ENCODE peak calls at places on chromosomes 6 and 20, in six cellular contexts. E is fibroblast of lung, Q is OCI-LY7, P is foreskin fibroblast, W is psoas muscle, J is fibroblast of pulmonary artery. Y is an unnamed sample.

GRCh38 chr6:80156204-80156603 is 49.7 kb downstream of the BCKDHB start:
- DNase-seq in W (no peak), E (no peak), P (no peak), J (no peak), Q (no peak), Y (no peak)

GRCh38 chr6:110852769-110853168 is 21.8 kb upstream of the AMD1 start:
- DNase-seq in W (no peak), J (no peak), P (no peak), E (no peak), Q (no peak), Y (no peak)

GRCh38 chr6:41651246-41651961 is 13.1 kb downstream of the MDFI start:
- DNase-seq in E (no peak), W (no peak), P (no peak), J (no peak), Q (no peak), Y (no peak)

GRCh38 chr6:41548098-41548840 is 2.1 kb downstream of the FOXP4 start:
- DNase-seq in P (no peak), W (no peak), E (no peak), Q (no peak), J (no peak), Y (no peak)

GRCh38 chr6:121394151-121394550 is 41.3 kb upstream of the GJA1 start:
- DNase-seq in W (no peak), J (no peak), E (no peak), P (no peak), Q (no peak), Y (no peak)

GRCh38 chr6:157596886-157597285 is 215.9 kb downstream of the ZDHHC14 start:
- DNase-seq in W (no peak), Q (no peak), E (no peak), P (peak; percentile 70), J (no peak), Y (no peak)

GRCh38 chr6:143348531-143348930 is 102.0 kb downstream of the ADAT2 start:
- DNase-seq in E (no peak), J (no peak), P (peak; percentile 52), W (no peak), Q (no peak), Y (no peak)

GRCh38 chr6:75396005-75396800 is 97.4 kb downstream of the FILIP1 start:
- DNase-seq in J (no peak), P (no peak), W (no peak), Q (no peak), E (no peak), Y (no peak)

GRCh38 chr6:6811151-6812002 is 222.9 kb downstream of the LY86 start:
- DNase-seq in J (peak; percentile 89), E (peak; percentile 74), P (peak; percentile 47), W (no peak), Q (no peak), Y (no peak)

GRCh38 chr6:44128020-44128917 is 915 bp downstream of the TMEM63B start:
- DNase-seq in Q (peak; percentile 40), P (peak; percentile 70), W (peak; percentile 48), J (peak; percentile 22), E (peak; percentile 33), Y (no peak)

DNA sequence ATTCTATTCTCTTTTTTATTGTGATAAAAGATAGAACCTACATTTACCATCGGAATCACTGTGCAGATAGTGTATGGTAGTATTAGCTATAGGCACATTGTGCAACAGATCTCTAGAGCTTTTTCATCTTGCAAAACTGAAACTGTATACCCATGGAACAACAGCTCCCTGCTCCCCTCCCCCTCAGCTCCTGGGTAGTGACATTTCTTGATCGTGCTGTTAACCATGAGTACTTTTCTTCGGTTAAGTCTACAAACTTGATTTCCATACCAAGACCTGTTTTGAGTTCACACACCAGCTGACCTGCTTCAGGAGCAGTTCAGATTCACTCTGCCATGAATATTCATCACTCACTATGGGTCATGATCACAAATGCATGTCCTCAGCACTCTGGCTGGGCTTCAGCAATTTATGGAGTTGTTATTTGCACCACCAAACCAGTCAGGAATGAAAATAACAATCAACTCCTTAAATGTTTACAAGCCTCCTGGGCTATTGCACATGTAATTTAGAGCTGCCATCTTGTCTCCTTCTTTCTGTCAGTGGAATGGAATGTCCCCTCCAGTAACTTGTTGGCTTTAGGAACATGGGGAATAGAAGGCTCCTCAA is 32.8 kb downstream of the PRDM1 start:
- DNase-seq in Q (no peak), E (no peak), J (no peak), P (no peak), W (no peak), Y (no peak)
- TF ChIP-seq CTCF in Q (no peak), E (no peak), J (no peak), P (no peak), W (no peak), Y (no peak)

DNA sequence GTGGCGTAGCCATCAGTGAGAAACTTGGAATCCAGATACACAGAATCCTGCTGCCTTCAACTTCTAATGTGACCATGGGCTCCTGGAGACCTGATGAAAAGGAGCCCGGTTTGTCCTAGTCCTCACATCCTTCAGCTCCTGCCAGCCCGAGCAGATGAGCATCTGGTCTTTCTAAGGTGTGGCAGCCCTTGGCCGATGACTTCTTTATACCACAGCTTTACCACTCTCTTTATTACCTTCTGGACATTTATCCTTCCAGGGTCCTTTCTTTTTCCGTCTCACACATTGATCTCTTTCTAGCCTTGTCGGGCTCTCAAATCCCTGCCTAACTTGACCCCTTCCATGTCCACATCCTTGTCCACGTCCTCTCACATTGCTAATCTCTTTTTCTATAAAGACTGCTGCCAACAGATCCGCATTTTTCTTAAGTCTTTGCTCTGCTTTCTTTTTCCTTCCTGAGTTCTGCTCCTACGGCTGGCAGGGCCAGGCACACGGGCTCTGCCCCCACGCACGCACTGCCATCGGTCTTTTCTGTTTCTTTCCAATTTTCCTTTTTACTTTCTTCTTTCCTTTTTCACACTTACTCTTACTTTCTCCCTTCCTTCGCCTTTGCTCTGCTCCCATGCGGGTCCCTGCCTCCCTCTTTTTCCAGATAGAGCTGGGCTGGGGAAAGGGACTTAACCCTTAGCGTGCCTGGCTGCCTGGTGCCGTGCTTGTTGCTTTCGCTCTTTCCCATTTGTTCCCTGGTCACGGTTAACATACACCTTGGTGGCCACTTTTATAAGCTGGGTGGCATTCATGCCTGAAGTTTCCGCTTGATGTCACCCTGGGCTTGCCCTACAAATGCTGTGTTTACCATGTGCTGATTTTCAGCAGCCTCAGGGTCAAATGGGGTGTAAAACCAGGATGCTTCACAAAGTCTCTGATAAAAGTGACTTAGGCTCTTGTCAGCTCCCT is 9.4 kb upstream of the GMPR start:
- DNase-seq in E (no peak), Q (no peak), J (no peak), W (no peak), P (no peak), Y (no peak)
- H3K4me3 ChIP-seq in E (no peak overlapping the region), Q (no peak overlapping the region), J (peak overlapping the region; percentile 28), W (no peak overlapping the region), P (no peak overlapping the region), Y (no peak overlapping the region)

GRCh38 chr6:125144822-125145221 is 8.8 kb upstream of the TPD52L1 start:
- DNase-seq in Q (no peak), W (no peak), J (no peak), E (no peak), P (no peak), Y (no peak)
- TF ChIP-seq CTCF in Q (no peak), W (no peak), J (no peak), E (no peak), P (no peak), Y (no peak)

DNA sequence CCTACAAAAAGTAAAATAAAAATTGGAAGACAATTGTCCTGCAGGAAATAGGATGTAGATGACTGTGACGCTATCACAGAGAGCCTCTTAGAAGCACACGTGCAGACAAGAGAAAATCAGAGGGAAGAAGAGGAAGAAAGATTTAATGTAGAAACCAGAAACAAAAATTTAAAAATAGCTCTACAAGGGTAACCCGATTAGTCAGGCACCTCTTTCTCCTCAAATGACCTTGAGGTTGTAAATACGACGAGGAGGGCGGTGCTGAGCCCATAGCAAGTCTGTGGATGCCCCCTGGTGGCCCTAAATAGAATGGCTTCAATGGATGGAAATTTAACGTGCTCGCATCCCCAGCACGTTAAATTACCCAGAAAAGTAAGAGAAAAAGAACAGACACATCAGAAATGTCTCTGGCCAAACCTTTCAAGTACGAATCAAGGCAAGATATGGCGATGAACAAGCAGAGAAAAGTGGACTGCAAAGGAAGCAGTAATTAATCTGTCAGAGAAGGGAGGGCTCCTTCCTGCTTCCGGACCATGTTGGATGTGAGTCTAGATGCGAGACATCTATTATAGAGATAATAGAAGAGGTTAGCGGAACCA is 4.2 kb upstream of the PRPH2 start:
- DNase-seq in W (peak; percentile 63), E (peak; percentile 85), Q (peak; percentile 91), J (peak; percentile 93), P (peak; percentile 96), Y (peak; percentile 81)
- H3K4me3 ChIP-seq in W (peak overlapping the region; percentile 75), E (peak overlapping the region; percentile 27), Q (peak overlapping the region; percentile 31), J (peak overlapping the region; percentile 41), P (peak overlapping the region; percentile 37), Y (peak overlapping the region; percentile 50)

DNA sequence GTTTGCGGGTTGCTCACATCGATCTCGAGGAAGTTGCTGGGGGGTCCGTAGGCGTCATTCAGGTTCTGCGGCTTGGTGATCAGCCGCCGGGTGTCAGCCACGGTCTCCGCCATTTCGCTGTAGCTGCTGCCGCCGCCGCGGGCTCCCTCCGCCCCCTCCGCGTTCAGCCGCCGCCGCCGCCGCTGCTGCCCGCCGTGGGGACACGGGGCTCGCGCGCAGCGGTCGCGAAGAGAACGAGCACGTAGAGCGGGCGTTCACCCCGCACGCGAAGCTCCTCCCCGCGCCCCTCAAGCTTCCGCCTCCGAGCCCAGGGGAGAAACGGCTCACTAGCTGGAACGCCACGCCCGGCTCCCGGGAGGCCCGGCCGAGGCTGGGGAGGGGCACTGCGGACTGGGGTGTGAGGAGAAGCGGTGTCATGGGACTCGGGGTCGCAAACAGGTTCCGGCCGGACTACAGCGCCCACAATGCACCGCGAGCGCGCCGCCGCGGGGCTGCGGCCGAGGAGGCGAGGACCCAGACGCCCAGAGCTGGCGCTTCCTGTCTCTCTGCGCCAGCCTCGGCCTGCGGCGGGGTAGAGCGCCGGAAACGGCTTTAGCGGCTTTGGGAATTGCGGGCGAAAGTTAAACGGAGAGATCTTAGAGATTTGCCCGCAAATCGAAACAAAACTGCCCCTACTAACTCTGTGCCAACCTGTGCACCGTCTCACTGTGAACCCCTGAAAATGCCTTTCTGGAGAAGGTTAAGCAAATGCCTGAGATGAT is at the start of gene SNX3:
- DNase-seq in J (peak; percentile 98), Q (peak; percentile 95), P (peak; percentile 99), W (peak; percentile 97), E (peak; percentile 96), Y (peak; percentile 93)
- TF ChIP-seq CTCF in J (peak; percentile 4), Q (peak; percentile 19), P (no peak), W (peak; percentile 16), E (no peak), Y (no peak)

GRCh38 chr20:54172856-54173652 is 732 bp downstream of the CYP24A1 start:
- DNase-seq in P (peak; percentile 6), Q (no peak), J (no peak), E (peak; percentile 46), W (no peak), Y (no peak)
- H3K4me3 ChIP-seq in P (no peak overlapping the region), Q (no peak overlapping the region), J (no peak overlapping the region), E (no peak overlapping the region), W (peak overlapping the region; percentile 22), Y (no peak overlapping the region)

GRCh38 chr6:28349892-28350737 is at the start of gene ZKSCAN3:
- DNase-seq in J (peak; percentile 79), Q (peak; percentile 85), P (peak; percentile 89), W (peak; percentile 77), E (peak; percentile 82), Y (peak; percentile 64)
- TF ChIP-seq CTCF in J (no peak), Q (no peak), P (no peak), W (no peak), E (no peak), Y (no peak)

Y was measured in GM12864.